ENCODE peak calls at places on chromosomes 6 and 20, in five cellular contexts. N is fibroblast of pulmonary artery; L is aorta; H is effector memory CD4-positive, alpha-beta T cell; K is pancreas. C is an unnamed sample.

GRCh38 chr6:169370054-169370453 is 116.4 kb upstream of the THBS2 start:
- DNase-seq in N (no peak), L (no peak), H (no peak), K (no peak), C (no peak)

GRCh38 chr20:10427060-10427692 is 6.8 kb downstream of the MKKS start:
- DNase-seq in N (peak), L (peak), H (peak), K (no peak), C (peak)

GRCh38 chr20:46366826-46367225 is 39.6 kb downstream of the ELMO2 start:
- DNase-seq in N (no peak), L (no peak), H (no peak), K (no peak), C (no peak)

GRCh38 chr6:88119769-88120168 is 46.4 kb downstream of the CNR1 start:
- DNase-seq in N (peak), L (no peak), H (no peak), K (no peak), C (peak)

GRCh38 chr6:21381336-21381963 is 212.1 kb upstream of the SOX4 start:
- DNase-seq in N (no peak), L (no peak), H (no peak), K (no peak), C (no peak)

GRCh38 chr6:77015350-77015749 is 447.9 kb downstream of the HTR1B start:
- DNase-seq in N (peak), L (no peak), H (no peak), K (no peak), C (no peak)

GRCh38 chr20:40331249-40331648 is 357.8 kb downstream of the MAFB start:
- DNase-seq in N (no peak), L (no peak), H (no peak), K (no peak), C (no peak)

GRCh38 chr6:131911951-131912350 is 39.2 kb downstream of the CCN2 start:
- DNase-seq in N (no peak), L (no peak), H (no peak), K (no peak), C (no peak)

GRCh38 chr6:134707342-134707982 is 242.4 kb downstream of the ALDH8A1 start:
- DNase-seq in N (peak), L (no peak), H (no peak), K (no peak), C (no peak)

GRCh38 chr6:31122803-31123706 is 2.8 kb upstream of the CDSN start:
- DNase-seq in N (peak), L (peak), H (no peak), K (peak), C (no peak)

GRCh38 chr20:63967330-63968135 is 2.2 kb downstream of the ZNF512B start:
- DNase-seq in N (no peak), L (no peak), H (no peak), K (peak), C (no peak)

GRCh38 chr6:142945446-142946180 is 637 bp upstream of the HIVEP2 start:
- DNase-seq in N (no peak), L (peak), H (peak), K (peak), C (peak)

GRCh38 chr6:109834131-109834530 is 143.0 kb downstream of the FIG4 start:
- DNase-seq in N (no peak), L (no peak), H (no peak), K (no peak), C (no peak)

GRCh38 chr6:7137335-7138106 is 29.8 kb downstream of the RREB1 start:
- DNase-seq in N (peak), L (peak), H (peak), K (no peak), C (peak)

GRCh38 chr20:53157443-53158408 is 185.6 kb downstream of the TSHZ2 start:
- DNase-seq in N (peak), L (peak), H (no peak), K (peak), C (peak)

GRCh38 chr6:68046302-68046701 is 588.8 kb upstream of the ADGRB3 start:
- DNase-seq in N (no peak), L (no peak), H (no peak), K (no peak), C (no peak)

GRCh38 chr20:49680475-49680874 is 33.2 kb downstream of the B4GALT5 start:
- DNase-seq in N (no peak), L (no peak), H (no peak), K (no peak), C (no peak)

GRCh38 chr20:44784688-44785087 is 25.7 kb downstream of the RIMS4 start:
- DNase-seq in N (no peak), L (no peak), H (no peak), K (no peak), C (no peak)

GRCh38 chr20:584375-585301 is 25.5 kb downstream of the TCF15 start:
- DNase-seq in N (no peak), L (no peak), H (no peak), K (no peak), C (peak)

GRCh38 chr20:17083738-17084137 is 143.1 kb upstream of the PCSK2 start:
- DNase-seq in N (no peak), L (no peak), H (no peak), K (no peak), C (no peak)

GRCh38 chr6:160960067-160960466 is 31.5 kb upstream of the MAP3K4 start:
- DNase-seq in N (no peak), L (no peak), H (no peak), K (no peak), C (no peak)

GRCh38 chr20:50577175-50578018 is 67.2 kb downstream of the PTPN1 start:
- DNase-seq in N (no peak), L (no peak), H (no peak), K (peak), C (no peak)

GRCh38 chr6:143176090-143177021 is 115.7 kb downstream of the AIG1 start:
- DNase-seq in N (peak), L (no peak), H (no peak), K (no peak), C (no peak)

GRCh38 chr20:17936306-17936790 is 32.2 kb downstream of the SNX5 start:
- DNase-seq in N (peak), L (no peak), H (no peak), K (no peak), C (no peak)

GRCh38 chr6:119137194-119138072 is 59.0 kb upstream of the FAM184A start:
- DNase-seq in N (peak), L (peak), H (no peak), K (no peak), C (no peak)

GRCh38 chr6:24933868-24934401 is 1.8 kb downstream of the RIPOR2 start:
- DNase-seq in N (peak), L (no peak), H (no peak), K (no peak), C (peak)

GRCh38 chr6:122619309-122619708 is 9.1 kb downstream of the PKIB start:
- DNase-seq in N (no peak), L (no peak), H (no peak), K (no peak), C (no peak)

GRCh38 chr20:59428006-59428405 is 127.6 kb downstream of the EDN3 start:
- DNase-seq in N (no peak), L (no peak), H (no peak), K (no peak), C (no peak)

GRCh38 chr6:170174771-170175643 is 115.9 kb downstream of the DLL1 start:
- DNase-seq in N (no peak), L (peak), H (no peak), K (no peak), C (no peak)

GRCh38 chr6:130293800-130294199 is 71.0 kb upstream of the SAMD3 start:
- DNase-seq in N (peak), L (no peak), H (no peak), K (no peak), C (peak)

GRCh38 chr6:130282234-130282995 is 59.7 kb upstream of the SAMD3 start:
- DNase-seq in N (peak), L (no peak), H (no peak), K (no peak), C (peak)

GRCh38 chr6:130288065-130288464 is 65.3 kb upstream of the SAMD3 start:
- DNase-seq in N (no peak), L (no peak), H (no peak), K (no peak), C (no peak)
- H3K4me3 ChIP-seq in N (no peak), L (no peak), H (no peak), K (no peak), C (no peak)

GRCh38 chr6:2716926-2717700 is 33.6 kb downstream of the MYLK4 start:
- DNase-seq in N (no peak), L (no peak), H (no peak), K (no peak), C (no peak)

GRCh38 chr6:2718334-2719052 is 32.2 kb downstream of the MYLK4 start:
- DNase-seq in N (peak), L (no peak), H (no peak), K (no peak), C (no peak)

GRCh38 chr6:2715737-2716136 is 35.0 kb downstream of the MYLK4 start:
- DNase-seq in N (no peak), L (no peak), H (no peak), K (no peak), C (no peak)

GRCh38 chr6:2721219-2721618 is 29.5 kb downstream of the MYLK4 start:
- DNase-seq in N (no peak), L (no peak), H (no peak), K (no peak), C (no peak)

DNA sequence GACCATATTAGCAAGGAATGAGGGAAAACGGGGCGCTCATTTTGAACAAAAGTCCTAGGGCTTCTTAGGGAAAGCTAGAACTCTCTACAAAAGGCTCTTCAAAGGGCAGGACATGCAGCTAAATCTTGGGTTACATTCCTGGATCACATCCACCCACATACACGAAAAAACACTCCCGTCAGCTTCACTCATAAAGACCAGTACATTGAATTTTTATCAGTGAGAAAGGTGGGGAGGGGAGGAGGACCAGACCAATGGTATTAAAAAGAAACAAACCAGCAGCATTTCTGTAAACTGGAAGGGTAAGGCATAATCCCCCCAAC is 31.7 kb downstream of the MYLK4 start:
- DNase-seq in N (peak), L (no peak), H (no peak), K (no peak), C (no peak)
- H3K4me3 ChIP-seq in N (no peak), L (no peak), H (no peak), K (no peak), C (no peak)

GRCh38 chr20:35620818-35621559 is 5.4 kb downstream of the SPAG4 start:
- DNase-seq in N (no peak), L (no peak), H (no peak), K (no peak), C (no peak)

GRCh38 chr20:35617397-35618031 is 1.9 kb downstream of the SPAG4 start:
- DNase-seq in N (peak), L (peak), H (no peak), K (peak), C (peak)

GRCh38 chr20:35618372-35619131 is 2.9 kb downstream of the SPAG4 start:
- DNase-seq in N (peak), L (no peak), H (no peak), K (peak), C (peak)

GRCh38 chr20:35618032-35618371 is 2.4 kb downstream of the SPAG4 start:
- DNase-seq in N (no peak), L (no peak), H (no peak), K (no peak), C (no peak)

GRCh38 chr20:35619196-35620095 is 3.8 kb downstream of the SPAG4 start:
- DNase-seq in N (peak), L (peak), H (peak), K (peak), C (peak)
- H3K4me3 ChIP-seq in N (peak), L (peak), H (peak), K (peak), C (peak)

GRCh38 chr6:26126394-26127221 is 39.4 kb downstream of the HFE start:
- DNase-seq in N (no peak), L (no peak), H (no peak), K (no peak), C (peak)
- H3K4me3 ChIP-seq in N (peak), L (peak), H (peak), K (peak), C (peak)